ENCODE peak calls at places on chromosomes 6 and 20, in four cellular contexts. Y is CD8-positive, alpha-beta memory T cell; X is stimulated activated CD4-positive, alpha-beta T cell treated with anti-CD3 and anti-CD28 coated beads, Interleukin-12 subunit alpha, Interleukin-12 subunit beta, amount 100 ng/mL, for 48 hours; I is DMS153. J is an unnamed sample.

GRCh38 chr6:109306733-109307132 is 75.5 kb downstream of the CD164 start:
- DNase-seq in Y (no peak), X (no peak), I (no peak), J (no peak)

GRCh38 chr6:156718647-156719394 is 58.4 kb upstream of the ARID1B start:
- DNase-seq in Y (no peak), X (no peak), I (no peak), J (no peak)

GRCh38 chr6:62272118-62272517 is 13.9 kb downstream of the KHDRBS2 start:
- DNase-seq in Y (no peak), X (no peak), I (no peak), J (no peak)

GRCh38 chr20:15836634-15837033 is 736.6 kb downstream of the KIF16B start:
- DNase-seq in Y (no peak), X (no peak), I (no peak), J (no peak)

GRCh38 chr20:47054945-47055344 is 160.3 kb downstream of the EYA2 start:
- DNase-seq in Y (no peak), X (no peak), I (no peak), J (no peak)

GRCh38 chr6:27188206-27188884 is 59.2 kb upstream of the PRSS16 start:
- DNase-seq in Y (no peak), X (no peak), I (peak; percentile 25), J (peak; percentile 69)

GRCh38 chr6:3226422-3227362 is 761 bp downstream of the TUBB2B start:
- DNase-seq in Y (peak; percentile 14), X (no peak), I (no peak), J (peak; percentile 82)

GRCh38 chr6:127641905-127642304 is 64.9 kb downstream of the C6orf58 start:
- DNase-seq in Y (no peak), X (no peak), I (peak; percentile 6), J (no peak)

GRCh38 chr20:50958733-50959542 is at the start of gene MOCS3:
- DNase-seq in Y (no peak), X (peak; percentile 66), I (peak; percentile 87), J (peak; percentile 85)

GRCh38 chr6:166566026-166567011 is 20.2 kb downstream of the RAMACL start:
- DNase-seq in Y (no peak), X (no peak), I (no peak), J (no peak)

GRCh38 chr6:55299285-55299684 is 28.0 kb upstream of the GFRAL start:
- DNase-seq in Y (no peak), X (no peak), I (no peak), J (no peak)

GRCh38 chr20:59813948-59814834 is 119.2 kb downstream of the SYCP2 start:
- DNase-seq in Y (no peak), X (no peak), I (no peak), J (no peak)

GRCh38 chr20:22905667-22906066 is 129.4 kb upstream of the SSTR4 start:
- DNase-seq in Y (no peak), X (no peak), I (no peak), J (no peak)

GRCh38 chr20:13022401-13023170 is 13.8 kb downstream of the SPTLC3 start:
- DNase-seq in Y (no peak), X (no peak), I (no peak), J (no peak)

GRCh38 chr20:41232971-41233926 is 84.3 kb downstream of the ZHX3 start:
- DNase-seq in Y (no peak), X (no peak), I (no peak), J (no peak)

J was measured in pancreas.